ENCODE peak calls at places on chromosomes 1 and 21, in seven cellular contexts. R, L, X, T, N, Z and C are unnamed samples.
A peak's percentile ranks its signal among the peaks of the same experiment; 100 is the strongest.

GRCh38 chr1:79373481-79374132 is 367.1 kb upstream of the ADGRL4 start:
- DNase-seq in R (peak; percentile 24), L (no peak), X (peak; percentile 59), T (peak; percentile 23), N (no peak), Z (no peak), C (no peak)

GRCh38 chr1:155931332-155932038 is 2.7 kb downstream of the KHDC4 start:
- DNase-seq in R (no peak), L (no peak), X (no peak), T (peak; percentile 55), N (no peak), Z (no peak), C (no peak)

GRCh38 chr1:206705187-206705586 is 20.5 kb downstream of the MAPKAPK2 start:
- DNase-seq in R (peak; percentile 57), L (no peak), X (peak; percentile 68), T (peak; percentile 82), N (no peak), Z (no peak), C (peak; percentile 55)

GRCh38 chr1:178397678-178398077 is 99.1 kb downstream of the CLEC20A start:
- DNase-seq in R (peak; percentile 16), L (no peak), X (no peak), T (peak; percentile 25), N (no peak), Z (no peak), C (no peak)

GRCh38 chr1:179591592-179592580 is at the start of gene TDRD5:
- DNase-seq in R (no peak), L (no peak), X (no peak), T (no peak), N (peak; percentile 83), Z (peak; percentile 65), C (no peak)

GRCh38 chr1:154304664-154305337 is 16.1 kb upstream of the AQP10 start:
- DNase-seq in R (no peak), L (no peak), X (no peak), T (peak; percentile 61), N (no peak), Z (no peak), C (no peak)

GRCh38 chr1:29828526-29829447 is 592.5 kb downstream of the PTPRU start:
- DNase-seq in R (no peak), L (no peak), X (no peak), T (no peak), N (no peak), Z (no peak), C (no peak)

GRCh38 chr1:55062801-55063561 is 23.6 kb downstream of the PCSK9 start:
- DNase-seq in R (no peak), L (no peak), X (no peak), T (no peak), N (no peak), Z (no peak), C (no peak)

GRCh38 chr1:182442333-182442732 is 7.6 kb upstream of the RGSL1 start:
- DNase-seq in R (no peak), L (no peak), X (no peak), T (no peak), N (no peak), Z (no peak), C (no peak)

GRCh38 chr1:42328916-42329496 is 6.0 kb downstream of the FOXJ3 start:
- DNase-seq in R (no peak), L (no peak), X (no peak), T (no peak), N (no peak), Z (no peak), C (no peak)

GRCh38 chr1:61097326-61097725 is 15.0 kb downstream of the NFIA start:
- DNase-seq in R (peak; percentile 84), L (no peak), X (peak; percentile 78), T (peak; percentile 67), N (no peak), Z (no peak), C (peak; percentile 56)

GRCh38 chr1:165847486-165847885 is 20.1 kb downstream of the UCK2 start:
- DNase-seq in R (no peak), L (no peak), X (no peak), T (no peak), N (no peak), Z (no peak), C (no peak)

GRCh38 chr1:2322065-2322571 is 69.2 kb downstream of the MORN1 start:
- DNase-seq in R (peak; percentile 91), L (peak; percentile 82), X (peak; percentile 97), T (peak; percentile 92), N (peak; percentile 69), Z (no peak), C (peak; percentile 67)

GRCh38 chr1:186605762-186606350 is 74.4 kb downstream of the PTGS2 start:
- DNase-seq in R (peak; percentile 85), L (no peak), X (peak; percentile 86), T (peak; percentile 50), N (peak; percentile 88), Z (no peak), C (peak; percentile 25)

GRCh38 chr1:18927082-18927653 is 24.8 kb upstream of the ALDH4A1 start:
- DNase-seq in R (no peak), L (no peak), X (no peak), T (no peak), N (no peak), Z (no peak), C (no peak)

GRCh38 chr1:214670098-214670497 is 67.1 kb downstream of the CENPF start:
- DNase-seq in R (peak; percentile 90), L (peak; percentile 15), X (peak; percentile 91), T (peak; percentile 25), N (no peak), Z (no peak), C (no peak)

GRCh38 chr21:16912075-16912474 is 600.8 kb upstream of the CXADR start:
- DNase-seq in R (peak; percentile 45), L (no peak), X (no peak), T (peak; percentile 85), N (no peak), Z (no peak), C (peak; percentile 13)

GRCh38 chr1:65395887-65396612 is 24.4 kb upstream of the LEPR start:
- DNase-seq in R (peak; percentile 22), L (no peak), X (no peak), T (peak; percentile 85), N (peak; percentile 68), Z (no peak), C (peak; percentile 47)

GRCh38 chr21:36087362-36088138 is 17.7 kb downstream of the CBR1 start:
- DNase-seq in R (no peak), L (no peak), X (no peak), T (peak; percentile 24), N (peak; percentile 63), Z (no peak), C (no peak)
- TF ChIP-seq CTCF in R (no peak), L (no peak), X (peak; percentile 10), T (no peak), N (peak; percentile 78), Z (no peak), C (no peak)

GRCh38 chr1:92934395-92935378 is 26.6 kb downstream of the DIPK1A start:
- DNase-seq in R (peak; percentile 97), L (peak; percentile 62), X (peak; percentile 97), T (peak; percentile 98), N (no peak), Z (no peak), C (peak; percentile 82)
- H3K4me3 ChIP-seq in R (no peak overlapping the region), L (no peak overlapping the region), X (no peak overlapping the region), T (no peak overlapping the region), N (no peak overlapping the region), Z (no peak overlapping the region), C (no peak overlapping the region)

GRCh38 chr1:84540759-84541158 is 33.5 kb downstream of the CTBS start:
- DNase-seq in R (no peak), L (no peak), X (no peak), T (no peak), N (no peak), Z (no peak), C (peak; percentile 53)

GRCh38 chr1:84538599-84538998 is 32.2 kb upstream of the GNG5 start:
- DNase-seq in R (no peak), L (no peak), X (no peak), T (no peak), N (no peak), Z (no peak), C (no peak)

GRCh38 chr1:84539972-84540371 is 33.6 kb upstream of the GNG5 start:
- DNase-seq in R (peak; percentile 13), L (no peak), X (no peak), T (peak; percentile 36), N (no peak), Z (no peak), C (no peak)

DNA sequence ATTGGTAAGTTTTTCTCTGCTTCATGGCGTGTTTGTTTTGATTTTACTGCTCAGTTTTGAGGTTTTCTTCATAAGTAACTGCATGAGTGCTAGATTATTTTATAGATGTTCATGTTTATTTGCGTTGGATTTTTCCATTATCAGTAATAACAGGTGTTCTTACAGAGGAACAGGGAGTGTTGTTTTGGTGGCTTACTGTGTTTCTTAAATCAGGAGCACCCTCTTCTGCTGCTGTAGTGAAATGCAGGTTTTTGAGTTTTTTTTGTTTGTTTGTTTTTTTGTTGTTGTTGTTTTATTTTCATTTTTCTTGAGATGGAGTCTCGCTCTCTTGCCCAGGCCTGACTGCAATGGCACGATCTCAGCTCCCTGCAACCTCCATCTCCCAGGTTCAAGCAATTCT is 32.6 kb downstream of the CTBS start:
- DNase-seq in R (peak; percentile 13), L (no peak), X (no peak), T (no peak), N (no peak), Z (no peak), C (no peak)
- TF ChIP-seq CTCF in R (peak; percentile 24), L (peak; percentile 14), X (peak; percentile 7), T (no peak), N (peak; percentile 61), Z (peak; percentile 28), C (no peak)

GRCh38 chr1:16904560-16905111 is 8.9 kb downstream of the RNU1-2 start:
- DNase-seq in R (peak; percentile 99), L (peak; percentile 100), X (peak; percentile 99), T (peak; percentile 96), N (peak; percentile 99), Z (peak; percentile 73), C (peak; percentile 95)

GRCh38 chr1:16906873-16907272 is 11.1 kb downstream of the RNU1-2 start:
- DNase-seq in R (no peak), L (no peak), X (no peak), T (no peak), N (no peak), Z (no peak), C (no peak)

GRCh38 chr1:16905856-16906702 is 10.3 kb downstream of the RNU1-2 start:
- DNase-seq in R (peak; percentile 31), L (no peak), X (no peak), T (peak; percentile 40), N (peak; percentile 44), Z (no peak), C (no peak)

GRCh38 chr1:16903458-16903796 is 7.6 kb downstream of the RNU1-2 start:
- DNase-seq in R (no peak), L (no peak), X (no peak), T (no peak), N (no peak), Z (no peak), C (no peak)

DNA sequence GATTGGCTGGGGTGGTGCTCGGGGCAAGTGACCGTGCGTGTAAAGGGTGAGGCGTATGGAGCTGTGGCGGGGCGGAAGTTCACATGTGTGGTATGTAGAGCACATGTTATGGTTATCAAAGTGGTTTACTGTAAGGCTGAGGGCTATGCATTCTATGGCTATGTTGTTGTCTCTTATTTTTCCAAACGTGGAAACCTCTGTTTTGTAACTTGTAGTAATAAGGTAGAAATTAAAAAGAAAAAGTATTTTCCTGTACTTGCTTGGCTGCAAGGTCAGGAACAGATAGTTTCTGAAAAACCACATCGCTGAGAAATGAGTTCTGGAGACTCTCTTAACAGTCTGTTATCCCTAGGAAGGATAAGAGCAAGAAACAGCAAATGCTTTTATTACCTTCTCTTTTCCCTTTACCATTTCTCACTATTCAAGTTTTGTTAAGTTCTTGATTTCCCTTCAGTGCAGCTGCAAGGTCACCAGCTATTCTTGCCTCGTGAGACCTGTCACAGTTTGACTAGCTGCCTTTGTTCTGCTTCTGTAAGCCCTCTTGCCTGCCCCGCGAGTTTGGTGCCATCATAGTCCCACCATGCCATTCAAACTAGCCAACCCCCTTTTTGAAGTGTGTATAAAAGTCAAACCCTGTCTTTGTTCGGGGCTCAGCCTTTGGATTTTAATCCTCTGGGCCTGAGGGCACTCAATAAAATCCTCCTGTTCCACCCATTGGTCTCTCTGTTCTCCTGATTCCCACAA is 9.5 kb downstream of the RNU1-2 start:
- DNase-seq in R (peak; percentile 93), L (no peak), X (peak; percentile 93), T (peak; percentile 87), N (peak; percentile 82), Z (peak; percentile 60), C (peak; percentile 85)
- H3K4me3 ChIP-seq in R (peak overlapping the region; percentile 60), L (peak overlapping the region; percentile 50), X (peak overlapping the region; percentile 62), T (peak overlapping the region; percentile 65), N (peak overlapping the region; percentile 83), Z (peak overlapping the region; percentile 45), C (peak overlapping the region; percentile 50)